ENCODE peak calls at places on chromosomes 2 and 18, in five cellular contexts. I, U, H, J and X are unnamed samples.

GRCh38 chr2:184564092-184564491 is 34.2 kb upstream of the ZNF804A start:
- DNase-seq in I (no peak), U (no peak), H (no peak), J (no peak), X (no peak)

GRCh38 chr2:217329023-217329431 is 469.2 kb upstream of the TNP1 start:
- DNase-seq in I (no peak), U (no peak), H (peak), J (no peak), X (no peak)

GRCh38 chr18:24112874-24113615 is 25.8 kb upstream of the CABYR start:
- DNase-seq in I (peak), U (peak), H (peak), J (no peak), X (no peak)

GRCh38 chr2:148273158-148273691 is 252.3 kb downstream of the MBD5 start:
- DNase-seq in I (no peak), U (no peak), H (peak), J (no peak), X (no peak)

GRCh38 chr2:69437751-69438154 is 518 bp upstream of the NFU1 start:
- DNase-seq in I (no peak), U (peak), H (no peak), J (peak), X (peak)

GRCh38 chr2:163341426-163341825 is 394.4 kb downstream of the FIGN start:
- DNase-seq in I (no peak), U (no peak), H (peak), J (no peak), X (no peak)

GRCh38 chr18:28039078-28039477 is 137.9 kb downstream of the CDH2 start:
- DNase-seq in I (peak), U (no peak), H (peak), J (no peak), X (no peak)

GRCh38 chr2:2188344-2189111 is 142.5 kb downstream of the MYT1L start:
- DNase-seq in I (no peak), U (no peak), H (no peak), J (no peak), X (no peak)

GRCh38 chr18:63422862-63423304 is 607 bp upstream of the VPS4B start:
- DNase-seq in I (no peak), U (no peak), H (no peak), J (no peak), X (no peak)

GRCh38 chr2:233129351-233129978 is 69.3 kb downstream of the INPP5D start:
- DNase-seq in I (peak), U (no peak), H (no peak), J (no peak), X (no peak)

GRCh38 chr2:47636596-47636995 is 146.3 kb upstream of the MSH6 start:
- DNase-seq in I (no peak), U (no peak), H (no peak), J (no peak), X (no peak)

GRCh38 chr2:37784759-37785149 is 113.3 kb upstream of the CDC42EP3 start:
- DNase-seq in I (no peak), U (no peak), H (no peak), J (no peak), X (no peak)

GRCh38 chr2:143901185-143901842 is 618.6 kb downstream of the ZEB2 start:
- DNase-seq in I (no peak), U (no peak), H (peak), J (no peak), X (no peak)

GRCh38 chr2:241376808-241377207 is 20.7 kb downstream of the FARP2 start:
- DNase-seq in I (no peak), U (no peak), H (no peak), J (no peak), X (no peak)

GRCh38 chr2:105804266-105804665 is 59.6 kb downstream of the NCK2 start:
- DNase-seq in I (no peak), U (no peak), H (no peak), J (no peak), X (no peak)

GRCh38 chr2:152594792-152595191 is 122.5 kb downstream of the PRPF40A start:
- DNase-seq in I (no peak), U (no peak), H (peak), J (peak), X (no peak)

GRCh38 chr18:46469186-46469915 is 187.7 kb downstream of the LOXHD1 start:
- DNase-seq in I (no peak), U (no peak), H (no peak), J (no peak), X (no peak)

GRCh38 chr18:46158498-46158897 is 54.3 kb downstream of the HAUS1 start:
- DNase-seq in I (no peak), U (no peak), H (peak), J (no peak), X (no peak)

GRCh38 chr2:40256649-40257048 is 195.2 kb downstream of the SLC8A1 start:
- DNase-seq in I (no peak), U (no peak), H (no peak), J (no peak), X (no peak)
- TF ChIP-seq CTCF in I (no peak), U (no peak), H (peak), J (no peak), X (no peak)

DNA sequence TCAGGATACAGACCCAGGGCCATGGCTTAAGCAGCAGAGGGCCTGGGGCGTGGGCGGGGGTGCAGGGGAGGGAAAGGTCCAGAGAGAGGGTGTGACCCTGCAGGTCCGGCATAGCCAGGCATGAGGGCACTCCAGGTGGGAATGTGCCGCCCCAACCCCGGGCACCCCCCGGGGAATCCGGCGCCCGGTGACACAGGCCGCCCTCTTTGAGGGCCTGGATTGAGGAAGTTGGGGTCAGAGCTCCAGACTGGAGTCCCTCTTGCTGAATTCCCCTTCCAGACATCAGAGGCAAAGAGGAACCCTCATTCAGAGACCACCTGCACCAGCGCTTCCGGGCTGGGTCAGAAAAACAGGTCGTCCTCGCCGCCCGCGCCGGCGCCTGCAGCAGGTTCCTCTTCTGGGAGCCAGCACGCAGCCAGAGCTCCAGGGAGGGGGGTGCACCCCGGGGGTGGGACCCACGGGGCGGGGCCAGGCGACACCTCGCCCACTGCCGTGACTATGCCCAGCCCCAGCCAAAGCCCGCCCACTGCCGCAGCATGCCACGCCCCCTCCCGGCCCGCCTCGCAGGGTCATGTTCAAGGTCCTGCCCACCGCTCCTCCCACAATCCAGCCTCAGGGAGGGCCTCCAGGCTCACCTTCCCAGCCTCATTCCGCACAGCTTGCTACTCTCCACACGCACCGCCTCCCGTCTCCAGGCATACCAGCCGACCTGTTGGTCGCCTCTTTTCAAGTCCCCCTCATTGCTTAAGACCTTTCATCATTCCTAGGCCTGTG is 98.3 kb upstream of the ID2 start:
- DNase-seq in I (peak), U (peak), H (peak), J (peak), X (peak)
- TF ChIP-seq POLR2A in I (peak), U (peak), H (no peak), J (no peak), X (peak)

GRCh38 chr2:42827647-42828486 is 35.5 kb upstream of the HAAO start:
- DNase-seq in I (peak), U (peak), H (peak), J (peak), X (peak)
- TF ChIP-seq CTCF in I (peak), U (peak), H (peak), J (peak), X (peak)

GRCh38 chr2:234989183-234989701 is 37.4 kb downstream of the SH3BP4 start:
- DNase-seq in I (peak), U (peak), H (no peak), J (peak), X (peak)
- TF ChIP-seq POLR2A in I (no peak), U (no peak), H (no peak), J (no peak), X (no peak)

GRCh38 chr18:49890041-49890440 is 76.7 kb upstream of the ACAA2 start:
- DNase-seq in I (no peak), U (no peak), H (no peak), J (no peak), X (no peak)

GRCh38 chr18:49884959-49885358 is 71.6 kb upstream of the ACAA2 start:
- DNase-seq in I (no peak), U (no peak), H (no peak), J (no peak), X (no peak)

GRCh38 chr18:49884465-49884864 is 71.1 kb upstream of the ACAA2 start:
- DNase-seq in I (no peak), U (no peak), H (no peak), J (no peak), X (no peak)

GRCh38 chr18:49892148-49892924 is 79.0 kb upstream of the ACAA2 start:
- DNase-seq in I (no peak), U (no peak), H (peak), J (no peak), X (no peak)

GRCh38 chr18:49886891-49887764 is 73.8 kb upstream of the ACAA2 start:
- DNase-seq in I (no peak), U (no peak), H (no peak), J (no peak), X (no peak)
- TF ChIP-seq CTCF in I (no peak), U (no peak), H (no peak), J (no peak), X (no peak)

DNA sequence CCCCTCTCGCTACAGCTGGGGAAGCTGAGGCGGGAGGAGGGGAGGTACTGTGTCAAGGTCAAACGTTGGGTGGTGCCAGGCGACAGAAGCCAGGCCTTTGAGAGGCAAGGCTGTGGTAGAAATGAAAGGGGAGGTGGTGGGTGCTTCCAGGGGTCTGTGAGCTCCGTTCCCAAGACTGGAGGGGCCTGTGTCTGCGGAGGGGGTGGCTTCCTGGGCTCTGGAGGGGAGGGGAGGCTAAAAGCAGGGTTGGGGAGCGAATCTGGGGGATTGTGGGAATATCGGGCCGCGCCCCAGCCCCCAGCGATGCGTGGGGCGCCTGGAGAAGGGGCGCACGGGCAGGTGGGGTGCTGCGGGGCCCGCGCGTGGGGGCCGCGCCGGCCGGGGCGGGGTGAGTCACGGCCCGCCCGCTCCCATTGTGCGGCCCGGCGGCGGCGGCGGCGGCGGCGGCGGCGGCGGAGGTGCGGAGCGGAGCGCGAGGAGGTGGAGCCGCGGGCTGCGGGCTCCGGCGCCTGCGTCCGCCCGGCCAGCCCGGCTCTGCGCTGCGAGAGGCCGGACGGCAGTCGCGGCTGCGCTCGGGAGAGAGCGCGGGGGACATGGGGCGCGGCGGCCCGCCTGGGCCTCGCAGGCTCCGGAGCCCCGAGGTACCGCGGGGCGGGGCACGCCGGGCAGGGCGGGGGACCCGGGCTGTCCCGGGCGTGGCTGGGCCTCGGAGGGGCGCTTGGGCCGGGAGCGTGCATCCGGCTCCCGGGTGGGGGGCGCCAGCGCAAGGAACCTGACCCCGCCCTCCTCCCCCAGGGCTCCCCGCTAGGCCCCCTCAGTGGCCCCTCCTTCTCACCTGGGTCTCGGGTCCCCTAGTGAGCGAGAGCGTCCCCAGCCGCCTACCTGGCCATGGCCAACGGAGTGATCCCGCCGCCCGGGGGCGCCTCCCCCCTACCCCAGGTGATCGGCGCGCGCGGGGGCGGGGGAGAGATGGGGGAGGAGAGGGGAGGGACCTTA is at the start of gene SLC4A3:
- DNase-seq in I (no peak), U (no peak), H (peak), J (no peak), X (no peak)
- TF ChIP-seq POLR2A in I (peak), U (no peak), H (no peak), J (no peak), X (no peak)

GRCh38 chr2:60819155-60819862 is 62.1 kb upstream of the REL start:
- DNase-seq in I (no peak), U (peak), H (no peak), J (no peak), X (peak)

GRCh38 chr2:60819936-60820335 is 61.4 kb upstream of the REL start:
- DNase-seq in I (no peak), U (no peak), H (no peak), J (no peak), X (no peak)

GRCh38 chr2:60820416-60821132 is 60.8 kb upstream of the REL start:
- DNase-seq in I (no peak), U (no peak), H (no peak), J (no peak), X (no peak)

GRCh38 chr2:60821133-60821469 is 60.3 kb upstream of the REL start:
- DNase-seq in I (no peak), U (no peak), H (no peak), J (no peak), X (no peak)

DNA sequence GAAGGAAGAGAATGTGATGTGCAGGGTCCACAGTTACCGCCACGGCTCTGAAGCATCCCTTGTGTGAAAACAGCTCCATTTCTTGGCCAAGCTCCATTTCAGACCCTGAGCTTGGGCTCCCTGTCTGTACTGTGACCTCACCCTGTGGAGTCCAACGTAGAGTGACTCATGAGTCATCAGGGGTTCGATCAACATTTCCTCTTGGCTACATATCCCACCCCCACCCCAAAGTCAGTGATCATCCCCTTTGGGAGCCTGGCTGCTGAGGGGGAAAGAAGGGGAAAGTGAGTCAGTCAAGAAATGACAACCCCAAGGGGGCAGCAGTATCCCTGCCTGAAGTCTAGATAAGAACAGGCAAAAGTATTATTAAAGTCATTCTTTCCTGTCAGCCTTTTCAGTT is 62.2 kb downstream of the PAPOLG start:
- DNase-seq in I (no peak), U (no peak), H (peak), J (no peak), X (no peak)
- TF ChIP-seq CTCF in I (peak), U (no peak), H (no peak), J (no peak), X (no peak)